ENCODE peak calls at places on chromosomes 12 and 14, in six cellular contexts. T, E, K, L, Y and S are unnamed samples.

GRCh38 chr14:75646762-75647161 is 13.9 kb downstream of the ERG28 start:
- DNase-seq in L (no peak), E (no peak), T (peak; percentile 77), Y (no peak), K (no peak), S (no peak)

GRCh38 chr14:93997933-93998870 is 1.1 kb downstream of the CCDC197 start:
- DNase-seq in L (no peak), E (no peak), Y (no peak), T (no peak), K (no peak), S (no peak)

GRCh38 chr12:80821513-80822000 is 104.8 kb downstream of the MYF5 start:
- DNase-seq in E (no peak), L (no peak), Y (no peak), K (peak; percentile 20), T (no peak), S (no peak)

GRCh38 chr14:61569783-61570182 is 125.5 kb upstream of the HIF1A start:
- DNase-seq in E (peak; percentile 70), K (no peak), L (no peak), T (peak; percentile 51), Y (peak; percentile 27), S (peak; percentile 33)

GRCh38 chr12:132429932-132430643 is 59.9 kb upstream of the FBRSL1 start:
- DNase-seq in Y (peak; percentile 65), K (no peak), L (peak; percentile 93), E (no peak), T (no peak), S (peak; percentile 87)

GRCh38 chr12:20390846-20391245 is 22.5 kb downstream of the PDE3A start:
- DNase-seq in E (no peak), L (no peak), K (no peak), Y (no peak), T (no peak), S (no peak)

GRCh38 chr14:34965365-34965764 is 17.4 kb upstream of the SRP54 start:
- DNase-seq in E (no peak), Y (no peak), K (no peak), T (no peak), L (no peak), S (no peak)

GRCh38 chr12:11658796-11659195 is 9.3 kb downstream of the ETV6 start:
- DNase-seq in K (no peak), E (no peak), T (no peak), L (no peak), Y (no peak), S (no peak)

GRCh38 chr12:109310247-109311125 is 1.4 kb upstream of the FOXN4 start:
- DNase-seq in Y (no peak), T (no peak), K (no peak), L (no peak), E (no peak), S (peak; percentile 10)

GRCh38 chr14:28406181-28406580 is 360.4 kb upstream of the FOXG1 start:
- DNase-seq in L (no peak), Y (no peak), K (no peak), T (no peak), E (no peak), S (no peak)

GRCh38 chr12:59004466-59004865 is 84.2 kb upstream of the LRIG3 start:
- DNase-seq in E (no peak), K (no peak), Y (no peak), T (no peak), L (no peak), S (no peak)

GRCh38 chr12:119664642-119665041 is 3.3 kb upstream of the PRKAB1 start:
- DNase-seq in K (no peak), L (no peak), E (no peak), Y (no peak), T (peak; percentile 62), S (no peak)

GRCh38 chr12:59196989-59197388 is 276.7 kb upstream of the LRIG3 start:
- DNase-seq in L (no peak), Y (no peak), E (no peak), K (no peak), T (no peak), S (no peak)

GRCh38 chr12:57700317-57700716 is 6.4 kb downstream of the OS9 start:
- DNase-seq in T (no peak), E (no peak), L (no peak), K (no peak), Y (no peak), S (no peak)

GRCh38 chr12:13573698-13574321 is 377.3 kb downstream of the EMP1 start:
- DNase-seq in L (no peak), T (no peak), K (no peak), E (no peak), Y (no peak), S (no peak)

GRCh38 chr14:88189040-88189839 is 133.8 kb downstream of the KCNK10 start:
- DNase-seq in L (no peak), K (peak; percentile 82), Y (peak; percentile 41), T (peak; percentile 84), E (peak; percentile 58), S (peak; percentile 20)

GRCh38 chr14:74882103-74882920 is 596 bp downstream of the DLST start:
- DNase-seq in T (no peak), L (peak; percentile 79), E (peak; percentile 58), Y (peak; percentile 80), K (peak; percentile 50), S (peak; percentile 35)

GRCh38 chr12:131267576-131267975 is 313.9 kb downstream of the ADGRD1 start:
- DNase-seq in Y (no peak), T (no peak), L (peak; percentile 22), K (no peak), E (no peak), S (no peak)

GRCh38 chr14:93731753-93732152 is 56.5 kb downstream of the PRIMA1 start:
- DNase-seq in K (no peak), L (no peak), E (no peak), Y (no peak), T (no peak), S (no peak)

GRCh38 chr14:104993306-104993705 is 7.7 kb downstream of the CLBA1 start:
- DNase-seq in K (no peak), T (no peak), E (no peak), L (peak; percentile 29), Y (no peak), S (no peak)

GRCh38 chr12:31317471-31318397 is 8.2 kb downstream of the SINHCAF start:
- DNase-seq in T (no peak), K (no peak), L (no peak), Y (peak; percentile 48), E (no peak), S (peak; percentile 57)

GRCh38 chr12:126784328-126784921 is 1482.5 kb upstream of the TMEM132C start:
- DNase-seq in T (peak; percentile 59), L (no peak), E (no peak), K (peak; percentile 71), Y (no peak), S (no peak)

GRCh38 chr12:67517181-67517887 is 131.2 kb upstream of the DYRK2 start:
- DNase-seq in L (peak; percentile 49), T (no peak), E (peak; percentile 54), K (no peak), Y (no peak), S (no peak)

GRCh38 chr12:56897844-56898341 is 36.3 kb downstream of the SDR9C7 start:
- DNase-seq in Y (no peak), T (peak; percentile 85), K (no peak), E (no peak), L (no peak), S (no peak)

GRCh38 chr12:1515428-1515827 is 79.0 kb downstream of the FBXL14 start:
- DNase-seq in E (no peak), L (no peak), T (no peak), Y (no peak), K (no peak), S (no peak)
- H3K36me3 ChIP-seq in E (no peaks in the 10 kb centered on the region), L (no peaks in the 10 kb centered on the region), T (no peaks in the 10 kb centered on the region), Y (no peaks in the 10 kb centered on the region), K (no peaks in the 10 kb centered on the region), S (no peaks in the 10 kb centered on the region)

GRCh38 chr14:98903371-98903770 is 368.6 kb downstream of the BCL11B start:
- DNase-seq in K (no peak), E (no peak), L (no peak), T (no peak), Y (no peak), S (no peak)
- H3K4me1 ChIP-seq in K (peaks cover 4% of the 10 kb centered on the region), E (no peaks in the 10 kb centered on the region), L (no peaks in the 10 kb centered on the region), T (no peaks in the 10 kb centered on the region), Y (no peaks in the 10 kb centered on the region), S (no peaks in the 10 kb centered on the region)

DNA sequence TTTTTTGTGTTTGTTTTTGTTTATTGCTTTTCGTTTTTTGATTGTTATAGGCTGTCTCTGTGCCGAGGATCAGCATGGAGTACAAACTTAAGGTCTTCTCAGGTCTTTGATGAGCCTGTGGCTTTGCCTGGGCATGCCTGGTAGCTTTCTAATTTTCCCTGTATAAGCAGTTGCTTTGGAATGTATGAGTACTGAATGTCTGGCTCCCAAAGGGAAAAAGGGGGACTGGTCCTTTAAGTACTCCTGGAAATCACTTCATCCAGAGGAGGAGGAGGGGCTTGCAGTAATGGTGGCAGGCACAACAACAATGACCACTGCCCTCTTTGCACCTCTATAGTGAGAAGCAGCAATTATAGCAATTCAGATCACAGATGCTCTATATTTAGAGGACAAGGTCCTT is 67.6 kb upstream of the TTC7B start:
- DNase-seq in T (no peak), L (no peak), K (no peak), E (no peak), Y (no peak), S (no peak)
- H3K4me3 ChIP-seq in T (no peak overlapping the region), L (no peak overlapping the region), K (no peak overlapping the region), E (no peak overlapping the region), Y (no peak overlapping the region), S (no peak overlapping the region)

GRCh38 chr12:124514145-124514995 is 53.0 kb downstream of the NCOR2 start:
- DNase-seq in E (no peak), L (no peak), Y (no peak), T (no peak), K (no peak), S (no peak)
- H3K36me3 ChIP-seq in E (no peaks in the 10 kb centered on the region), L (no peaks in the 10 kb centered on the region), Y (no peaks in the 10 kb centered on the region), T (no peaks in the 10 kb centered on the region), K (no peaks in the 10 kb centered on the region), S (no peaks in the 10 kb centered on the region)

DNA sequence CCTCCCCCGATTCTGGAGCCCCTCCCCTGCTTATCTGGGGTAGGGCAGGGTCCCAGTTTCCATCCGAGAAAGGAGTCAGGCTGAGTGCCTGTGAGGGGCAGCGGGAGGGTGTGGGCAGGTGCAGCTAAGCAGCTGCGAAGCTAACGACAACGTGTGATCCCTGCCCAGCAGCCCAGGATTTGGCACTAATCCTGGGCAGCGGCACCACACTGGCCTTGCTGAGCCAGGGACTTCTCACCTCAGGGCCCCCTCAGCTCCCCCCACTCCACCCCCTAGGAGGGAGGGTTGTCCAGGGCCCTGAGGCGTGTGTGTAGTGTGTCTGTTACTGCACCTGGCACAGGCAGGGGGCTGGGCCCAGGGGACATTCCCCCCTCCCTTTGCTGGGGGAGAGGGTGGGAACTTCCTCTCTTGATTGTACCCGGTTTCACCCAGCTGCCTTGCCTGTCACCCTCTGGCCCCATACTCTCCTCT is 1.8 kb downstream of the SMIM41 start:
- DNase-seq in E (no peak), K (no peak), L (no peak), Y (no peak), T (no peak), S (no peak)
- H3K4me1 ChIP-seq in E (no peaks in the 10 kb centered on the region), K (peaks cover 19% of the 10 kb centered on the region), L (peaks cover 8% of the 10 kb centered on the region), Y (peaks cover 8% of the 10 kb centered on the region), T (no peaks in the 10 kb centered on the region), S (peaks cover 5% of the 10 kb centered on the region)

DNA sequence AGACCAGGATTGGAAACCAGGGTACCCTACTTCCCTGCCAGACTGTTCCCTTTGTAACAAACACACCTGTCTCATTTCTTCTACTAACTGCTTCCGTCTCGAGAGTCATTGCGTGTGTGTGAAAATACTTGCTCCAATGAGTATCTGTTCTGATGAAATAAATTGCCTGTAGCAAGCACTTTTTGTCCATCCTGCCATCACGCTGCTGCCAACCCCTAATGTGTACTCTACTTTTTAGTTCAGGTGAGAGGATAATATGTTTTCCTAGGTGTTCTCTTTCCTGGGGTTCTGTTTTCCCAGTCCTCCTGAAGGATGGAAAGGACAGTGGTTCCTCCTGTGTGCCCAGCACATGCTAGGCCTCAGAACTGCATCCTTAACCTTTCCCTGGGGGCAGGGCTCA is 1.0 kb downstream of the TUNAR start:
- DNase-seq in Y (no peak), L (no peak), T (no peak), K (no peak), E (no peak), S (no peak)
- H3K4me3 ChIP-seq in Y (no peak overlapping the region), L (no peak overlapping the region), T (no peak overlapping the region), K (no peak overlapping the region), E (no peak overlapping the region), S (no peak overlapping the region)